ENCODE peak calls at places on chromosome 10, in four cellular contexts. One of them, this sample, is unnamed.

GRCh38 chr10:52895066-52895465 is 122.5 kb upstream of the MBL2 start:
- DNase-seq in SK-N-SH: no peak
- DNase-seq in GM12878: no peak
- DNase-seq in H1: no peak
- DNase-seq in this sample: no peak

GRCh38 chr10:132637477-132638129 is 100.0 kb downstream of the INPP5A start:
- DNase-seq in SK-N-SH: peak; percentile 89
- DNase-seq in GM12878: peak; percentile 43
- DNase-seq in H1: no peak
- DNase-seq in this sample: peak; percentile 20

GRCh38 chr10:48299066-48299465 is 7.4 kb upstream of the MAPK8 start:
- DNase-seq in SK-N-SH: no peak
- DNase-seq in GM12878: no peak
- DNase-seq in H1: no peak
- DNase-seq in this sample: no peak

GRCh38 chr10:21827308-21827707 is 176.2 kb downstream of the DNAJC1 start:
- DNase-seq in SK-N-SH: no peak
- DNase-seq in GM12878: no peak
- DNase-seq in H1: no peak
- DNase-seq in this sample: no peak

GRCh38 chr10:89129850-89130396 is 77.2 kb downstream of the CH25H start:
- DNase-seq in SK-N-SH: peak; percentile 48
- DNase-seq in GM12878: no peak
- DNase-seq in H1: no peak
- DNase-seq in this sample: no peak

GRCh38 chr10:113679463-113680171 is at the start of gene CASP7:
- DNase-seq in SK-N-SH: peak; percentile 90
- DNase-seq in GM12878: no peak
- DNase-seq in H1: peak; percentile 84
- DNase-seq in this sample: peak; percentile 63

GRCh38 chr10:61975107-61975932 is 73.8 kb downstream of the ARID5B start:
- DNase-seq in SK-N-SH: no peak
- DNase-seq in GM12878: no peak
- DNase-seq in H1: no peak
- DNase-seq in this sample: no peak

GRCh38 chr10:119478111-119479047 is 64.1 kb downstream of the RGS10 start:
- DNase-seq in SK-N-SH: no peak
- DNase-seq in GM12878: peak; percentile 46
- DNase-seq in H1: no peak
- DNase-seq in this sample: no peak

GRCh38 chr10:5551531-5552375 is 27.0 kb downstream of the CALML3 start:
- DNase-seq in SK-N-SH: no peak
- DNase-seq in GM12878: peak; percentile 2
- DNase-seq in H1: no peak
- DNase-seq in this sample: peak; percentile 55

GRCh38 chr10:25257646-25258045 is 82.8 kb downstream of the GPR158 start:
- DNase-seq in SK-N-SH: no peak
- DNase-seq in GM12878: no peak
- DNase-seq in H1: no peak
- DNase-seq in this sample: no peak

GRCh38 chr10:132319853-132320669 is 11.9 kb upstream of the LRRC27 start:
- DNase-seq in SK-N-SH: no peak
- DNase-seq in GM12878: peak; percentile 66
- DNase-seq in H1: no peak
- DNase-seq in this sample: peak; percentile 31

GRCh38 chr10:21670391-21670790 is 136.4 kb downstream of the MLLT10 start:
- DNase-seq in SK-N-SH: no peak
- DNase-seq in GM12878: no peak
- DNase-seq in H1: no peak
- DNase-seq in this sample: no peak

GRCh38 chr10:58851606-58852005 is 324.8 kb upstream of the PHYHIPL start:
- DNase-seq in SK-N-SH: no peak
- DNase-seq in GM12878: no peak
- DNase-seq in H1: no peak
- DNase-seq in this sample: no peak

GRCh38 chr10:17038627-17039026 is 91.0 kb downstream of the CUBN start:
- DNase-seq in SK-N-SH: no peak
- DNase-seq in GM12878: no peak
- DNase-seq in H1: no peak
- DNase-seq in this sample: no peak

GRCh38 chr10:106360870-106361269 is 803.6 kb downstream of the SORCS1 start:
- DNase-seq in SK-N-SH: no peak
- DNase-seq in GM12878: no peak
- DNase-seq in H1: no peak
- DNase-seq in this sample: no peak

GRCh38 chr10:25557136-25557535 is 376.9 kb upstream of the MYO3A start:
- DNase-seq in SK-N-SH: no peak
- DNase-seq in GM12878: no peak
- DNase-seq in H1: no peak
- DNase-seq in this sample: no peak

GRCh38 chr10:133225707-133226191 is 4.3 kb upstream of the UTF1 start:
- DNase-seq in SK-N-SH: no peak
- DNase-seq in GM12878: no peak
- DNase-seq in H1: no peak
- DNase-seq in this sample: no peak

GRCh38 chr10:31321396-31321941 is 2.5 kb downstream of the ZEB1 start:
- DNase-seq in SK-N-SH: peak; percentile 5
- DNase-seq in GM12878: no peak
- DNase-seq in H1: no peak
- DNase-seq in this sample: no peak

GRCh38 chr10:16949806-16950205 is 132.6 kb upstream of the RSU1 start:
- DNase-seq in SK-N-SH: no peak
- DNase-seq in GM12878: no peak
- DNase-seq in H1: no peak
- DNase-seq in this sample: no peak

GRCh38 chr10:97593423-97593822 is 3.9 kb downstream of the C10orf62 start:
- DNase-seq in SK-N-SH: no peak
- DNase-seq in GM12878: no peak
- DNase-seq in H1: no peak
- DNase-seq in this sample: no peak

GRCh38 chr10:1198453-1199344 is 142.5 kb downstream of the WDR37 start:
- DNase-seq in SK-N-SH: no peak
- DNase-seq in GM12878: no peak
- DNase-seq in H1: peak; percentile 62
- DNase-seq in this sample: no peak

GRCh38 chr10:81903472-81903871 is 28.5 kb downstream of the NRG3 start:
- DNase-seq in SK-N-SH: no peak
- DNase-seq in GM12878: no peak
- DNase-seq in H1: no peak
- DNase-seq in this sample: no peak

GRCh38 chr10:114825513-114826253 is 4.1 kb downstream of the FHIP2A start:
- DNase-seq in SK-N-SH: no peak
- DNase-seq in GM12878: peak; percentile 55
- DNase-seq in H1: no peak
- DNase-seq in this sample: no peak

GRCh38 chr10:79380125-79380917 is 33.1 kb downstream of the PPIF start:
- DNase-seq in SK-N-SH: no peak
- DNase-seq in GM12878: no peak
- DNase-seq in H1: no peak
- DNase-seq in this sample: no peak

GRCh38 chr10:128471151-128471550 is 344.9 kb upstream of the MKI67 start:
- DNase-seq in SK-N-SH: no peak
- DNase-seq in GM12878: no peak
- DNase-seq in H1: no peak
- DNase-seq in this sample: no peak

GRCh38 chr10:102131286-102132170 is 1.3 kb upstream of the PPRC1 start:
- DNase-seq in SK-N-SH: no peak
- DNase-seq in GM12878: no peak
- DNase-seq in H1: no peak
- DNase-seq in this sample: no peak

GRCh38 chr10:6647811-6648526 is 67.9 kb upstream of the PRKCQ start:
- DNase-seq in SK-N-SH: peak; percentile 75
- DNase-seq in GM12878: no peak
- DNase-seq in H1: peak; percentile 86
- DNase-seq in this sample: peak; percentile 69

GRCh38 chr10:60989400-60989876 is 45.5 kb upstream of the RHOBTB1 start:
- DNase-seq in SK-N-SH: no peak
- DNase-seq in GM12878: peak; percentile 28
- DNase-seq in H1: no peak
- DNase-seq in this sample: no peak

GRCh38 chr10:94036664-94037033 is 42.9 kb downstream of the PLCE1 start:
- DNase-seq in SK-N-SH: no peak
- DNase-seq in GM12878: no peak
- DNase-seq in H1: no peak
- DNase-seq in this sample: no peak

GRCh38 chr10:93630609-93631320 is 18.4 kb downstream of the PDE6C start:
- DNase-seq in SK-N-SH: no peak
- DNase-seq in GM12878: no peak
- DNase-seq in H1: no peak
- DNase-seq in this sample: no peak

GRCh38 chr10:127585519-127586023 is 36.5 kb downstream of the NPS start:
- DNase-seq in SK-N-SH: no peak
- DNase-seq in GM12878: no peak
- DNase-seq in H1: no peak
- DNase-seq in this sample: no peak

GRCh38 chr10:118968482-118968881 is 61.0 kb upstream of the NANOS1 start:
- DNase-seq in SK-N-SH: peak; percentile 45
- DNase-seq in GM12878: no peak
- DNase-seq in H1: no peak
- DNase-seq in this sample: no peak

GRCh38 chr10:9009505-9009904 is 955.0 kb downstream of the GATA3 start:
- DNase-seq in SK-N-SH: no peak
- DNase-seq in GM12878: no peak
- DNase-seq in H1: no peak
- DNase-seq in this sample: no peak

DNA sequence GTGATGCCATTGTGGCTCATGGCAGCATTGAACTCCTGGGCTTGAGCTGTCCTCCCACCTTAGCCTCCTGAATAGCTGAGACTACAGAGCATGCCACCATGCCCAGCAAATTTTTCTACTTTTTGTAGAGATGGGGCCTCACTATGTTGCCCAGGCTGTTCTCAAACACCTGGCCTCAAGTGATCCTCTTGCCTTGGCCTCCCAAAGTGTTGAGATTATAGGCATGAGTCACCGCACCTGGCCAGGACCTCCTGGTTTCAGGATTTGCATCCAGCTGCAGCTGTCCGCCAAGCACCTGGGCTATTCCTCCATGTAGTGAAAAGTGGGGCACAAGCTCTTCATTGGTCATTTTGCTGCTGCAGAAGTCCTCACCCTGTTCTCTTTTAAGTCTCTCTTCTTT is 58.9 kb downstream of the ZNF22 start:
- DNase-seq in SK-N-SH: no peak
- DNase-seq in GM12878: no peak
- DNase-seq in H1: no peak
- DNase-seq in this sample: no peak
- TF ChIP-seq NRF1 in SK-N-SH: no peak
- TF ChIP-seq NRF1 in GM12878: no peak
- TF ChIP-seq NRF1 in H1: no peak
- TF ChIP-seq NRF1 in this sample: no peak

GRCh38 chr10:76444034-76444800 is 1012.8 kb downstream of the LRMDA start:
- DNase-seq in SK-N-SH: no peak
- DNase-seq in GM12878: no peak
- DNase-seq in H1: no peak
- DNase-seq in this sample: no peak
- TF ChIP-seq EP300 in SK-N-SH: no peak
- TF ChIP-seq EP300 in GM12878: no peak
- TF ChIP-seq EP300 in H1: no peak
- TF ChIP-seq EP300 in this sample: no peak

GRCh38 chr10:13939391-13939790 is 352.6 kb downstream of the PRPF18 start:
- DNase-seq in SK-N-SH: no peak
- DNase-seq in GM12878: no peak
- DNase-seq in H1: no peak
- DNase-seq in this sample: no peak

GRCh38 chr10:13938940-13939339 is 352.2 kb downstream of the PRPF18 start:
- DNase-seq in SK-N-SH: no peak
- DNase-seq in GM12878: no peak
- DNase-seq in H1: no peak
- DNase-seq in this sample: no peak

GRCh38 chr10:13942030-13942429 is 355.3 kb downstream of the PRPF18 start:
- DNase-seq in SK-N-SH: no peak
- DNase-seq in GM12878: peak; percentile 82
- DNase-seq in H1: no peak
- DNase-seq in this sample: no peak

GRCh38 chr10:13936826-13937225 is 350.1 kb downstream of the PRPF18 start:
- DNase-seq in SK-N-SH: no peak
- DNase-seq in GM12878: no peak
- DNase-seq in H1: no peak
- DNase-seq in this sample: no peak
- TF ChIP-seq NRF1 in SK-N-SH: no peak
- TF ChIP-seq NRF1 in GM12878: no peak
- TF ChIP-seq NRF1 in H1: no peak
- TF ChIP-seq NRF1 in this sample: no peak

GRCh38 chr10:124745678-124746077 is 1.5 kb upstream of the FAM53B start:
- DNase-seq in SK-N-SH: peak; percentile 60
- DNase-seq in GM12878: no peak
- DNase-seq in H1: no peak
- DNase-seq in this sample: peak; percentile 50

GRCh38 chr10:124747745-124748144 is 3.6 kb upstream of the FAM53B start:
- DNase-seq in SK-N-SH: no peak
- DNase-seq in GM12878: no peak
- DNase-seq in H1: no peak
- DNase-seq in this sample: no peak

GRCh38 chr10:124746992-124747391 is 2.8 kb upstream of the FAM53B start:
- DNase-seq in SK-N-SH: no peak
- DNase-seq in GM12878: no peak
- DNase-seq in H1: no peak
- DNase-seq in this sample: no peak

GRCh38 chr10:124748206-124748605 is 4.0 kb upstream of the FAM53B start:
- DNase-seq in SK-N-SH: no peak
- DNase-seq in GM12878: no peak
- DNase-seq in H1: no peak
- DNase-seq in this sample: no peak

DNA sequence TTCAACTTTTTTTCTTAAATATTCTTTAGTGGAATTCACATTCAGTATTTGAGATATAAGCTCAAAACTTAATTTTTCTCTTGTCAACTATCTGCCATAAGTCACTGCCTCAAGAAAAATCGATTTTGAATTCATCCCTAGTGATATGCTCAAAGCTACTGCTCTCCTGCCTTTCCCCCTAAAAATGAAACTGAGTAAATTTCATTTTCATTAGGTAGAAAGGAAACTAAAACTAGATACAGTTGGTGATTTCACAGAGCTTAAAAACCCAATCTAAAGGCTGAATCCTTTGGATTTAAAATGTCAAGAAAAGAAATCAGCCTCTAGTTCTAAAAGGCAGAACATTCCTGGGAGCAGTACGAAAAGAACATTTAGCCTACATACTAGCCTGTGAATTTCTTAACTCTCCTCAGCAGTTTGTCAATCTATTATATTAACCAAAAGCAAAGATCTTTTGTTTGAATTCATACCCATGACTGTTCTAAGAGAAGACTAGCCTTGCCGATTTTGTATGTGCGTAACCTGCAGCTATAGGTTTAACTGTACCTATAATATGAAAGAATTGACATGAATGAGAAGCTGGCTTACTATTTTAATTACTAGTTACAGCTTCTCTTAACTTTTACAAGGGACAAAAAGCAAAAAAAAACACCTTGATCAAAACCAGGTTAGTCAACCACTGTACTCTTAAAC is 4.9 kb upstream of the FAM53B start:
- DNase-seq in SK-N-SH: no peak
- DNase-seq in GM12878: no peak
- DNase-seq in H1: no peak
- DNase-seq in this sample: no peak
- TF ChIP-seq EP300 in SK-N-SH: no peak
- TF ChIP-seq EP300 in GM12878: no peak
- TF ChIP-seq EP300 in H1: no peak
- TF ChIP-seq EP300 in this sample: no peak